ENCODE peak calls at places on chromosome 14, in nine cellular contexts. D is HFFc6; K is NCI-H1436; Q is stimulated activated CD4-positive, alpha-beta T cell treated with anti-CD3 and anti-CD28 coated beads, Interleukin-15, amount 100 ng/mL, for 1 hour; F is endodermal cell; O is progenitor cell of endocrine pancreas; E is suprapubic skin; I is lower lobe of right lung; N is AG08395. T is an unnamed sample.

GRCh38 chr14:101250948-101251811 is 310.1 kb upstream of the DIO3 start:
- DNase-seq in O (no peak), D (no peak), F (peak; percentile 24), N (no peak), I (peak; percentile 28), Q (no peak), K (no peak), E (no peak), T (peak; percentile 78)

GRCh38 chr14:104957146-104958113 is 20.7 kb downstream of the AHNAK2 start:
- DNase-seq in I (peak; percentile 34), O (no peak), N (no peak), F (no peak), Q (no peak), E (no peak), D (no peak), K (no peak), T (peak; percentile 72)

GRCh38 chr14:32472512-32473472 is 143.7 kb downstream of the AKAP6 start:
- DNase-seq in O (no peak), F (peak; percentile 49), Q (no peak), N (peak; percentile 55), E (no peak), I (no peak), D (peak; percentile 67), K (no peak), T (no peak)

GRCh38 chr14:25050494-25051170 is 685 bp upstream of the STXBP6 start:
- DNase-seq in Q (no peak), D (peak; percentile 71), F (no peak), E (no peak), I (no peak), N (peak; percentile 53), O (no peak), K (no peak), T (no peak)

GRCh38 chr14:89185919-89186849 is 230.8 kb downstream of the FOXN3 start:
- DNase-seq in F (peak; percentile 61), D (peak; percentile 89), O (no peak), I (no peak), N (peak; percentile 62), K (no peak), Q (no peak), E (no peak), T (no peak)

GRCh38 chr14:53539489-53540126 is 386.5 kb upstream of the DDHD1 start:
- DNase-seq in I (peak; percentile 69), O (peak; percentile 70), F (peak; percentile 95), K (peak; percentile 39), N (peak; percentile 71), Q (peak; percentile 7), D (peak; percentile 67), E (peak; percentile 68), T (peak; percentile 90)

GRCh38 chr14:65304963-65305362 is 107.6 kb upstream of the FUT8 start:
- DNase-seq in O (no peak), E (no peak), F (no peak), N (no peak), D (no peak), K (no peak), Q (no peak), I (no peak), T (no peak)

GRCh38 chr14:34548472-34548981 is 9.0 kb upstream of the EAPP start:
- DNase-seq in N (no peak), Q (no peak), D (no peak), F (no peak), E (peak; percentile 59), I (no peak), O (no peak), K (no peak), T (peak; percentile 54)

GRCh38 chr14:88825078-88825458 is 617 bp downstream of the TTC8 start:
- DNase-seq in E (no peak), F (no peak), K (no peak), N (no peak), O (no peak), I (no peak), D (no peak), Q (no peak), T (no peak)

T was measured in posterior vena cava.